ENCODE peak calls at places on chromosomes 13 and 19, in five cellular contexts. S is NCI-H1092 treated with DMSO at 0.1 percent for 48 hours, Y is fibroblast of pulmonary artery, T is choroid plexus epithelial cell, Q is right atrium auricular region. D is an unnamed sample.

GRCh38 chr13:19890030-19890429 is 26.6 kb upstream of the ZMYM5 start:
- DNase-seq in Y (no peak), Q (no peak), T (no peak), S (no peak), D (no peak)

GRCh38 chr19:35375505-35376307 is 4.8 kb downstream of the GPR42 start:
- DNase-seq in Y (no peak), T (no peak), Q (no peak), S (no peak), D (no peak)

GRCh38 chr19:33488826-33489225 is 32.8 kb downstream of the PEPD start:
- DNase-seq in S (no peak), T (no peak), Q (no peak), Y (no peak), D (no peak)

GRCh38 chr19:9917322-9917721 is 19.0 kb downstream of the OLFM2 start:
- DNase-seq in S (peak), T (peak), Y (peak), Q (no peak), D (no peak)

GRCh38 chr19:1171755-1172352 is 2.2 kb downstream of the SBNO2 start:
- DNase-seq in Q (no peak), T (peak), Y (no peak), S (no peak), D (no peak)

GRCh38 chr13:22243519-22244197 is 572.8 kb downstream of the FGF9 start:
- DNase-seq in Y (no peak), S (no peak), Q (no peak), T (no peak), D (no peak)

GRCh38 chr13:50015263-50015662 is at the start of gene KCNRG:
- DNase-seq in S (no peak), T (no peak), Y (peak), Q (no peak), D (no peak)

GRCh38 chr19:58054792-58055482 is 4.1 kb upstream of the ZNF135 start:
- DNase-seq in S (peak), Y (peak), Q (peak), T (peak), D (no peak)

GRCh38 chr13:32272021-32272695 is 43.0 kb downstream of the ZAR1L start:
- DNase-seq in Q (no peak), Y (peak), S (no peak), T (peak), D (no peak)

GRCh38 chr19:39382991-39383828 is 7.7 kb downstream of the PAF1 start:
- DNase-seq in S (no peak), T (no peak), Q (no peak), Y (no peak), D (no peak)

GRCh38 chr13:75175575-75175974 is 306.4 kb downstream of the TBC1D4 start:
- DNase-seq in Y (peak), Q (no peak), T (peak), S (no peak), D (no peak)

GRCh38 chr19:17718988-17719711 is at the start of gene MAP1S:
- DNase-seq in Q (no peak), S (peak), T (peak), Y (peak), D (no peak)

GRCh38 chr19:3294080-3294850 is 69.8 kb downstream of the CELF5 start:
- DNase-seq in Q (no peak), T (no peak), S (no peak), Y (no peak), D (no peak)

GRCh38 chr19:45294291-45295029 is 28.2 kb downstream of the CKM start:
- DNase-seq in T (no peak), Y (no peak), Q (no peak), S (no peak), D (no peak)